ENCODE peak calls at places on chromosomes 2 and 18, in seven cellular contexts. One of them, this sample, is unnamed.

GRCh38 chr18:65567372-65567771 is 183.4 kb upstream of the CDH7 start:
- DNase-seq in colonic mucosa: no peak
- DNase-seq in lung: no peak
- DNase-seq in AG09309: no peak
- DNase-seq in GM23338: peak; percentile 46
- DNase-seq in GM12865: no peak
- DNase-seq in cardiac muscle cell: peak; percentile 38
- DNase-seq in this sample: no peak

GRCh38 chr2:191791953-191792560 is 54.8 kb downstream of the CAVIN2 start:
- DNase-seq in GM12865: peak; percentile 19
- DNase-seq in cardiac muscle cell: no peak
- DNase-seq in colonic mucosa: no peak
- DNase-seq in AG09309: no peak
- DNase-seq in lung: no peak
- DNase-seq in GM23338: no peak
- DNase-seq in this sample: no peak

GRCh38 chr2:8543412-8544167 is 138.3 kb upstream of the ID2 start:
- DNase-seq in lung: peak; percentile 60
- DNase-seq in colonic mucosa: peak; percentile 47
- DNase-seq in cardiac muscle cell: no peak
- DNase-seq in GM23338: no peak
- DNase-seq in GM12865: peak; percentile 96
- DNase-seq in AG09309: peak; percentile 70
- DNase-seq in this sample: no peak

GRCh38 chr2:150767924-150768801 is 280.7 kb upstream of the RND3 start:
- DNase-seq in GM23338: no peak
- DNase-seq in lung: no peak
- DNase-seq in AG09309: no peak
- DNase-seq in cardiac muscle cell: no peak
- DNase-seq in GM12865: no peak
- DNase-seq in colonic mucosa: no peak
- DNase-seq in this sample: no peak

GRCh38 chr2:227370791-227371312 is 8.3 kb downstream of the TM4SF20 start:
- DNase-seq in GM12865: no peak
- DNase-seq in cardiac muscle cell: no peak
- DNase-seq in lung: peak; percentile 37
- DNase-seq in colonic mucosa: no peak
- DNase-seq in AG09309: peak; percentile 70
- DNase-seq in GM23338: no peak
- DNase-seq in this sample: no peak

GRCh38 chr18:9750606-9751304 is 42.7 kb downstream of the RAB31 start:
- DNase-seq in AG09309: no peak
- DNase-seq in lung: no peak
- DNase-seq in GM23338: no peak
- DNase-seq in GM12865: no peak
- DNase-seq in cardiac muscle cell: no peak
- DNase-seq in colonic mucosa: no peak
- DNase-seq in this sample: no peak

GRCh38 chr2:234252766-234253165 is 202.3 kb downstream of the SPP2 start:
- DNase-seq in cardiac muscle cell: no peak
- DNase-seq in AG09309: no peak
- DNase-seq in GM23338: no peak
- DNase-seq in GM12865: no peak
- DNase-seq in colonic mucosa: no peak
- DNase-seq in lung: no peak
- DNase-seq in this sample: no peak

GRCh38 chr2:105325389-105325963 is 4.1 kb downstream of the TGFBRAP1 start:
- DNase-seq in AG09309: peak; percentile 27
- DNase-seq in GM23338: peak; percentile 53
- DNase-seq in lung: no peak
- DNase-seq in cardiac muscle cell: no peak
- DNase-seq in colonic mucosa: no peak
- DNase-seq in GM12865: no peak
- DNase-seq in this sample: no peak

GRCh38 chr2:150122871-150123588 is 364.4 kb downstream of the RND3 start:
- DNase-seq in cardiac muscle cell: no peak
- DNase-seq in lung: no peak
- DNase-seq in AG09309: no peak
- DNase-seq in colonic mucosa: no peak
- DNase-seq in GM23338: no peak
- DNase-seq in GM12865: no peak
- DNase-seq in this sample: no peak

GRCh38 chr2:62071126-62071598 is 124.8 kb upstream of the B3GNT2 start:
- DNase-seq in cardiac muscle cell: no peak
- DNase-seq in lung: no peak
- DNase-seq in GM12865: no peak
- DNase-seq in GM23338: no peak
- DNase-seq in AG09309: peak; percentile 31
- DNase-seq in colonic mucosa: no peak
- DNase-seq in this sample: no peak

GRCh38 chr2:232457121-232458011 is 1.4 kb downstream of the ALPI start:
- DNase-seq in cardiac muscle cell: no peak
- DNase-seq in GM12865: no peak
- DNase-seq in GM23338: no peak
- DNase-seq in AG09309: no peak
- DNase-seq in colonic mucosa: no peak
- DNase-seq in lung: no peak
- DNase-seq in this sample: peak; percentile 4

GRCh38 chr2:55839182-55839819 is 84.3 kb downstream of the EFEMP1 start:
- DNase-seq in colonic mucosa: peak; percentile 44
- DNase-seq in AG09309: no peak
- DNase-seq in cardiac muscle cell: peak; percentile 38
- DNase-seq in lung: peak; percentile 69
- DNase-seq in GM12865: no peak
- DNase-seq in GM23338: peak; percentile 73
- DNase-seq in this sample: no peak

GRCh38 chr2:203732072-203732952 is 25.9 kb downstream of the CD28 start:
- DNase-seq in GM23338: no peak
- DNase-seq in GM12865: no peak
- DNase-seq in lung: no peak
- DNase-seq in AG09309: no peak
- DNase-seq in cardiac muscle cell: no peak
- DNase-seq in colonic mucosa: no peak
- DNase-seq in this sample: no peak

GRCh38 chr2:233563663-233564430 is 2.7 kb downstream of the USP40 start:
- DNase-seq in cardiac muscle cell: no peak
- DNase-seq in lung: no peak
- DNase-seq in GM23338: no peak
- DNase-seq in AG09309: no peak
- DNase-seq in GM12865: no peak
- DNase-seq in colonic mucosa: no peak
- DNase-seq in this sample: no peak

GRCh38 chr2:240963065-240963375 is 35.4 kb upstream of the SNED1 start:
- DNase-seq in lung: no peak
- DNase-seq in AG09309: no peak
- DNase-seq in GM23338: no peak
- DNase-seq in GM12865: no peak
- DNase-seq in cardiac muscle cell: no peak
- DNase-seq in colonic mucosa: no peak
- DNase-seq in this sample: no peak

GRCh38 chr18:62938006-62938405 is 222.7 kb downstream of the PHLPP1 start:
- DNase-seq in GM12865: no peak
- DNase-seq in colonic mucosa: no peak
- DNase-seq in GM23338: no peak
- DNase-seq in AG09309: peak; percentile 58
- DNase-seq in lung: no peak
- DNase-seq in cardiac muscle cell: no peak
- DNase-seq in this sample: no peak

GRCh38 chr2:142873850-142874287 is 3.6 kb upstream of the KYNU start:
- DNase-seq in cardiac muscle cell: no peak
- DNase-seq in GM23338: no peak
- DNase-seq in AG09309: no peak
- DNase-seq in lung: no peak
- DNase-seq in colonic mucosa: no peak
- DNase-seq in GM12865: no peak
- DNase-seq in this sample: no peak

GRCh38 chr2:49261021-49261538 is 106.8 kb upstream of the FSHR start:
- DNase-seq in cardiac muscle cell: no peak
- DNase-seq in colonic mucosa: no peak
- DNase-seq in AG09309: no peak
- DNase-seq in GM12865: no peak
- DNase-seq in GM23338: no peak
- DNase-seq in lung: no peak
- DNase-seq in this sample: no peak

GRCh38 chr2:45681675-45682074 is 30.2 kb downstream of the PRKCE start:
- DNase-seq in AG09309: peak; percentile 44
- DNase-seq in GM12865: peak; percentile 10
- DNase-seq in lung: no peak
- DNase-seq in cardiac muscle cell: no peak
- DNase-seq in colonic mucosa: peak; percentile 29
- DNase-seq in GM23338: no peak
- DNase-seq in this sample: no peak

GRCh38 chr2:136013962-136014361 is 28.5 kb upstream of the DARS1 start:
- DNase-seq in cardiac muscle cell: peak; percentile 42
- DNase-seq in colonic mucosa: no peak
- DNase-seq in lung: no peak
- DNase-seq in AG09309: no peak
- DNase-seq in GM12865: no peak
- DNase-seq in GM23338: no peak
- DNase-seq in this sample: no peak

GRCh38 chr18:30211112-30211511 is 831.4 kb downstream of the DSC3 start:
- DNase-seq in GM12865: no peak
- DNase-seq in lung: no peak
- DNase-seq in cardiac muscle cell: no peak
- DNase-seq in GM23338: no peak
- DNase-seq in colonic mucosa: no peak
- DNase-seq in AG09309: no peak
- DNase-seq in this sample: no peak

GRCh38 chr2:241224068-241224850 is 35.8 kb downstream of the ANO7 start:
- DNase-seq in colonic mucosa: no peak
- DNase-seq in GM12865: no peak
- DNase-seq in lung: no peak
- DNase-seq in cardiac muscle cell: no peak
- DNase-seq in AG09309: no peak
- DNase-seq in GM23338: peak; percentile 44
- DNase-seq in this sample: peak; percentile 30

GRCh38 chr2:229375241-229375640 is 104.2 kb upstream of the PID1 start:
- DNase-seq in AG09309: no peak
- DNase-seq in colonic mucosa: no peak
- DNase-seq in lung: no peak
- DNase-seq in GM23338: no peak
- DNase-seq in cardiac muscle cell: no peak
- DNase-seq in GM12865: no peak
- DNase-seq in this sample: no peak

GRCh38 chr18:24869285-24869684 is 408.8 kb downstream of the HRH4 start:
- DNase-seq in colonic mucosa: no peak
- DNase-seq in cardiac muscle cell: no peak
- DNase-seq in AG09309: no peak
- DNase-seq in lung: no peak
- DNase-seq in GM23338: no peak
- DNase-seq in GM12865: no peak
- DNase-seq in this sample: no peak

DNA sequence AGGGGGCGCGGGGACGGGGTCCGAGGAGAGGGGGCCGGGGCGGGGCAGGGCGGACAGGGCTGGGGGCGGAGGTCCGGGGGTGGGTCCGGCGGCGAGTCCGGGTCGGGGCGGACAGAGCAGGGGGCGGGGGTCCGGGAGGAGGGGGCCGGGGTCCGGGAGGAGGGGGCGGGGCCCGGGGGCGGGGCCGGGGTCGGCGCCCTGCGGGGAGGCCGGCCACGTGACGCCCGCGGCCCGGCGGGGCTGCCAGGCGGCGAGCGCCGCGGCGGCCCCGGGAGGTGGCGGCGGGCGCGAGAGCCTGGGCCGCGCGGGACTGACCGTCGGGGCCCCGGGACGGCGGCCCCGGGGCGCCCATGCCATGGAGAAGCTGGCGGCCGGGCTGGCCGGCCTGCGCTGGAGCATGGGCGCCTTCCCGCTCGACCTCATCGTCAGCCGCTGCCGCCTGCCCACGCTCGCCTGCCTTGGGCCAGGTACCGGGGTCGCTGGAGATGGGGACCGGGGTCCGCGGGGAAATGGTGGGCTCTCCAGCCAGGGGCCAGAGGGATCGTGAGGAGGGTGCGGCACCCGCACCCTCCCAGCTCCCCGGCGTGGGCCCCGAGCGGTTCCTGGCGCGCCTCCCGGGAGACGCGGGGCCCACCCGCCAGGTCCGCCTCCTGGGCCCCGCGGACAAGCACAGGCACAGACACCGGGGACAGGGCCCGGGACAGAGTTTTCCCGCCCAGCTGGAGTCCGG is at the start of gene GAREM2:
- DNase-seq in colonic mucosa: no peak
- DNase-seq in AG09309: no peak
- DNase-seq in GM12865: no peak
- DNase-seq in lung: no peak
- DNase-seq in cardiac muscle cell: peak; percentile 50
- DNase-seq in GM23338: peak; percentile 56
- DNase-seq in this sample: peak; percentile 46
- TF ChIP-seq CTCF in colonic mucosa: no peak
- TF ChIP-seq CTCF in AG09309: no peak
- TF ChIP-seq CTCF in GM12865: no peak
- TF ChIP-seq CTCF in lung: no peak
- TF ChIP-seq CTCF in cardiac muscle cell: no peak
- TF ChIP-seq CTCF in GM23338: no peak
- TF ChIP-seq CTCF in this sample: no peak

DNA sequence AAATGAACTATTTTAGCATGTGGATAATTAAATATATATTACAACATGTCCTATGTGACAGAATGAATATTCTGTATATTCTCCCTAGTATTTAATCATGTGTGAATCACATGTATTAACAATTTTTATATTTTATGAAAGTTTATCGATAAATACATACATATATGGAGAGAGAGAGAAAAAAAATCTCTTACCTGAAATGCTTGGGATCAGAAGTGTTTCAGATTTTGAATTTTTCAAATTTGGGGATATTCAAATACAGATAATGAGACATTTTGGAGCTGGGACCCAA is 228.6 kb upstream of the RBBP8 start:
- DNase-seq in GM23338: no peak
- DNase-seq in cardiac muscle cell: no peak
- DNase-seq in GM12865: no peak
- DNase-seq in AG09309: no peak
- DNase-seq in colonic mucosa: no peak
- DNase-seq in lung: no peak
- DNase-seq in this sample: no peak
- TF ChIP-seq CTCF in GM23338: no peak
- TF ChIP-seq CTCF in cardiac muscle cell: no peak
- TF ChIP-seq CTCF in GM12865: no peak
- TF ChIP-seq CTCF in AG09309: no peak
- TF ChIP-seq CTCF in colonic mucosa: no peak
- TF ChIP-seq CTCF in lung: no peak
- TF ChIP-seq CTCF in this sample: no peak

GRCh38 chr18:55517055-55517454 is 70.9 kb downstream of the TCF4 start:
- DNase-seq in GM23338: no peak
- DNase-seq in AG09309: no peak
- DNase-seq in cardiac muscle cell: no peak
- DNase-seq in colonic mucosa: no peak
- DNase-seq in lung: no peak
- DNase-seq in GM12865: no peak
- DNase-seq in this sample: no peak
- TF ChIP-seq CTCF in GM23338: no peak
- TF ChIP-seq CTCF in AG09309: no peak
- TF ChIP-seq CTCF in cardiac muscle cell: no peak
- TF ChIP-seq CTCF in colonic mucosa: no peak
- TF ChIP-seq CTCF in lung: no peak
- TF ChIP-seq CTCF in GM12865: no peak
- TF ChIP-seq CTCF in this sample: no peak

DNA sequence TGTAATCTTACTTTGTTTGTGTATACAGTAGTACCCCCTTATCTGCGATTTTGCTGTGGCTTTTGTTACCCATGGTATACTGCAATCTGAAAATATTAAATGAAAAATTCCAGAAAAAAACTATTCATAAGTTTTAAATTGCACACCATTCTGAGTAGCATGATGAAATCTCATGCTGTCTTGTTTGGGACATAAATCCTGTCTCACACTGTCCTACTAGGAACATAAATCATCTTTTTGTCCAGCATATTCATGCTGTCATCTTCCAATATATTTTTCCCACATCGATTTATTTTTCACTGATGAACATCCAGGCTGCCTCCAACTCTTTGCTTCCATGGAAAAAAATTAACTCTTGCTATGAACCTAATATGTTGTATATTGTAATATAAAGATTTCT is 114.5 kb upstream of the MYO3B start:
- DNase-seq in lung: no peak
- DNase-seq in AG09309: no peak
- DNase-seq in colonic mucosa: no peak
- DNase-seq in GM12865: no peak
- DNase-seq in GM23338: no peak
- DNase-seq in cardiac muscle cell: no peak
- DNase-seq in this sample: no peak
- TF ChIP-seq CTCF in lung: no peak
- TF ChIP-seq CTCF in AG09309: no peak
- TF ChIP-seq CTCF in colonic mucosa: no peak
- TF ChIP-seq CTCF in GM12865: no peak
- TF ChIP-seq CTCF in GM23338: no peak
- TF ChIP-seq CTCF in cardiac muscle cell: no peak
- TF ChIP-seq CTCF in this sample: no peak

This sample was measured in WERI-Rb-1.